ENCODE peak calls at places on chromosomes 7 and 10, in seven cellular contexts. Y is A549, L is cardiac muscle cell, F is tibial artery, S is lung, I is psoas muscle, V is spleen. K is an unnamed sample. For H3K4me1, the result is how much of the 10 kb centered on the place peaks cover.

GRCh38 chr10:71584902-71585578 is 134.5 kb downstream of the C10orf105 start:
- DNase-seq in L (peak), I (no peak), S (no peak), F (no peak), V (no peak), Y (no peak), K (no peak)

GRCh38 chr7:3648276-3648675 is 347.2 kb downstream of the SDK1 start:
- DNase-seq in Y (no peak), S (no peak), L (no peak), I (no peak), V (no peak), F (no peak), K (no peak)

GRCh38 chr7:2523941-2524807 is 4.6 kb downstream of the LFNG start:
- DNase-seq in S (peak), I (peak), L (peak), F (no peak), V (peak), Y (peak), K (no peak)

GRCh38 chr7:126140858-126141491 is 1111.8 kb downstream of the GRM8 start:
- DNase-seq in F (no peak), I (no peak), Y (no peak), L (no peak), S (no peak), V (no peak), K (no peak)

GRCh38 chr7:90626011-90626410 is 29.9 kb downstream of the CDK14 start:
- DNase-seq in I (no peak), L (peak), Y (no peak), V (no peak), S (no peak), F (no peak), K (no peak)

GRCh38 chr10:114294549-114294948 is 55.5 kb downstream of the VWA2 start:
- DNase-seq in I (no peak), F (peak), L (no peak), V (no peak), S (no peak), Y (no peak), K (no peak)

GRCh38 chr7:24968165-24968564 is 11.8 kb downstream of the OSBPL3 start:
- DNase-seq in I (no peak), Y (no peak), V (no peak), F (no peak), S (no peak), L (no peak), K (no peak)

GRCh38 chr7:27459729-27460048 is 203.0 kb downstream of the HIBADH start:
- DNase-seq in S (no peak), L (peak), Y (no peak), I (no peak), V (no peak), F (no peak), K (no peak)

GRCh38 chr7:56091591-56091990 is 1.2 kb downstream of the PHKG1 start:
- DNase-seq in L (peak), S (no peak), F (peak), Y (no peak), V (no peak), I (peak), K (peak)

GRCh38 chr7:100162874-100163533 is 4.5 kb upstream of the TRAPPC14 start:
- DNase-seq in V (peak), Y (peak), I (no peak), F (no peak), S (no peak), L (no peak), K (no peak)

GRCh38 chr7:8232999-8233847 is 28.7 kb downstream of the ICA1 start:
- DNase-seq in L (no peak), S (no peak), V (no peak), I (no peak), F (no peak), Y (no peak), K (no peak)
- H3K4me3 ChIP-seq in L (no peak), S (no peak), V (no peak), I (no peak), F (no peak), Y (no peak), K (no peak)

GRCh38 chr10:80458263-80458625 is 4.1 kb downstream of the TSPAN14 start:
- DNase-seq in V (no peak), L (no peak), Y (no peak), I (no peak), S (no peak), F (no peak), K (no peak)

GRCh38 chr10:80460399-80461207 is 6.5 kb downstream of the TSPAN14 start:
- DNase-seq in L (peak), V (no peak), I (no peak), S (peak), Y (no peak), F (no peak), K (no peak)

GRCh38 chr10:80457554-80458262 is 3.6 kb downstream of the TSPAN14 start:
- DNase-seq in L (no peak), V (peak), Y (no peak), I (no peak), F (peak), S (no peak), K (no peak)

GRCh38 chr10:80458638-80459037 is 4.5 kb downstream of the TSPAN14 start:
- DNase-seq in I (no peak), F (no peak), V (no peak), L (no peak), Y (no peak), S (no peak), K (no peak)

DNA sequence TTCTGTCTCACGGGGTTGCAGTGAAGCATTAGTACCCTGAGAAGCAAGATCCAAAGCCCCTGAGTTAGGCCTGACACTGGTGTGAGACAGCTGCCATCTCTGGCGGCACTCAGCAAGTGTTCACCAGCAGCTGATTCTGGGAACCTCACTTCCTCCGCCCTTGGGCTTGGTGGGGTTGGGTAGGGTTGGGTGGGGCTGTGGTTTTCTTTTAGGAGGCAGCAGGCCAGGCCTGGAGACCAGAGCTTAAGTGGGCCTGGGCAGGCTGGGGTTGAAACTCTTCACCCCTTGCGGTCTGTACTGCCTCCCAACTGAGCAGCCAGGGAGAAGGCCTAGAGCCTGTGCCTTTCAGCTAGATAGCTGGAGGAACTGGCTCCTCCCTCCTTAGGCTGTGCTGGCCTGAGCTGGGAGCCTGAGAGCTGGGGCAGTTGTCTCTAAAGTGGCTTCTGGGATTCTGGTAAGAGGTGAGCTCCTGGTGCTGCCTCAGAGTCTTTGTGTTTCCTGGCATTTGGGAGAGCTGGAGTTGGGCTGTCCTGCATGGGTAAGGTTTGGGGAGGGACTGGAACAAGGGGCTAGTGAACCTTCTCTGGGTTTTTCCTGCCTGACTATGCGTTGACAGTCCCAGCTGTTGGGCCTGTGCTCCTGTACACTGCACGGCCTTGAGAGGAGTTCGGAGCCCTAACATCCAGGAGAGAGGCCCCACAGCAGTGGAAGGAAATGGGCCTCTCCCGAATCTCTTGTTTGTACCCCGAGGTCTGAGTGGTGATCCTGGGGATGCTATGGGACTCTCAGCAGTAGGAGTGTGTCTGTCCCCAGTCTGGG is 5.1 kb downstream of the TSPAN14 start:
- DNase-seq in V (peak), S (peak), Y (no peak), F (peak), I (peak), L (peak), K (peak)
- TF ChIP-seq CTCF in V (no peak), S (no peak), Y (no peak), F (no peak), I (no peak), L (no peak), K (no peak)

GRCh38 chr7:137969828-137970227 is 32.1 kb downstream of the CREB3L2 start:
- DNase-seq in Y (no peak), I (no peak), V (no peak), L (no peak), F (no peak), S (no peak), K (no peak)
- H3K4me1 ChIP-seq in Y (under half), I (under half), V (under half), L (under half), F (half or more), S (under half), K (half or more)

GRCh38 chr7:94067506-94067905 is 63.4 kb upstream of the BET1 start:
- DNase-seq in Y (no peak), L (no peak), I (no peak), F (no peak), S (no peak), V (no peak), K (no peak)

GRCh38 chr7:94062372-94062771 is 58.2 kb upstream of the BET1 start:
- DNase-seq in V (no peak), I (no peak), S (no peak), F (no peak), Y (no peak), L (peak), K (no peak)

GRCh38 chr7:94069154-94069739 is 65.1 kb upstream of the BET1 start:
- DNase-seq in V (no peak), L (no peak), S (no peak), I (no peak), Y (no peak), F (no peak), K (no peak)

GRCh38 chr7:94064541-94065191 is 60.5 kb upstream of the BET1 start:
- DNase-seq in Y (no peak), I (no peak), L (peak), F (no peak), V (no peak), S (no peak), K (no peak)

DNA sequence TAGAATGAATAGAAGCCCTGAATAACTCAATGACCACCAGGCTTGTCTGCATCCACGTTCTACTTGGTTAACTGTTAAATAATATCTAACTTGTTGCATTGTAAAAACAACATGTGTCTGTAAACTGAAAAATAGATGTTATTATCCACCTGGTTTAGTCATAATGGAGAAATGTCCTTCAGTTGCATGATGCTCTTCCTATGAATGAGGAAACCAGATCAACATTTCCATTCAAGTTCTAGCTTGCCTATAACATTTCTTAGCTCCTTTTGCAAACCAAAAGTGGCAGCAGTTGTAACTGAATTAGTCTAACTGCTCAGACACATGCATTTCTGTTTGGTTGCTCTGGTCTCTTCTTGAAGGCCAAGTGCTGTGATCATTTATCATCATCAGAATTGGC is 62.9 kb upstream of the BET1 start:
- DNase-seq in Y (no peak), I (no peak), F (no peak), V (no peak), S (no peak), L (no peak), K (no peak)
- H3K4me3 ChIP-seq in Y (no peak), I (no peak), F (no peak), V (no peak), S (no peak), L (no peak), K (no peak)

GRCh38 chr7:127550247-127550646 is 35.1 kb downstream of the GCC1 start:
- DNase-seq in I (no peak), L (no peak), S (no peak), V (no peak), F (no peak), Y (peak), K (no peak)
- TF ChIP-seq CTCF in I (no peak), L (peak), S (no peak), V (no peak), F (no peak), Y (no peak), K (no peak)

GRCh38 chr10:19576576-19576975 is 239.7 kb upstream of the PLXDC2 start:
- DNase-seq in F (no peak), I (no peak), L (peak), S (no peak), Y (no peak), V (no peak), K (no peak)
- H3K4me1 ChIP-seq in F (under half), I (under half), L (under half), S (under half), Y (under half), V (under half), K (under half)

GRCh38 chr10:132963430-132963960 is 21.1 kb upstream of the CFAP46 start:
- DNase-seq in S (no peak), F (peak), L (no peak), Y (no peak), V (peak), I (peak), K (no peak)

GRCh38 chr10:132961864-132962622 is 19.7 kb upstream of the CFAP46 start:
- DNase-seq in V (peak), F (peak), L (peak), Y (peak), S (peak), I (peak), K (no peak)

GRCh38 chr10:132961420-132961803 is 19.0 kb upstream of the CFAP46 start:
- DNase-seq in I (no peak), L (no peak), S (no peak), F (no peak), V (no peak), Y (no peak), K (no peak)

GRCh38 chr10:132964231-132964630 is 21.9 kb upstream of the CFAP46 start:
- DNase-seq in L (no peak), V (peak), I (peak), Y (no peak), S (no peak), F (no peak), K (no peak)

DNA sequence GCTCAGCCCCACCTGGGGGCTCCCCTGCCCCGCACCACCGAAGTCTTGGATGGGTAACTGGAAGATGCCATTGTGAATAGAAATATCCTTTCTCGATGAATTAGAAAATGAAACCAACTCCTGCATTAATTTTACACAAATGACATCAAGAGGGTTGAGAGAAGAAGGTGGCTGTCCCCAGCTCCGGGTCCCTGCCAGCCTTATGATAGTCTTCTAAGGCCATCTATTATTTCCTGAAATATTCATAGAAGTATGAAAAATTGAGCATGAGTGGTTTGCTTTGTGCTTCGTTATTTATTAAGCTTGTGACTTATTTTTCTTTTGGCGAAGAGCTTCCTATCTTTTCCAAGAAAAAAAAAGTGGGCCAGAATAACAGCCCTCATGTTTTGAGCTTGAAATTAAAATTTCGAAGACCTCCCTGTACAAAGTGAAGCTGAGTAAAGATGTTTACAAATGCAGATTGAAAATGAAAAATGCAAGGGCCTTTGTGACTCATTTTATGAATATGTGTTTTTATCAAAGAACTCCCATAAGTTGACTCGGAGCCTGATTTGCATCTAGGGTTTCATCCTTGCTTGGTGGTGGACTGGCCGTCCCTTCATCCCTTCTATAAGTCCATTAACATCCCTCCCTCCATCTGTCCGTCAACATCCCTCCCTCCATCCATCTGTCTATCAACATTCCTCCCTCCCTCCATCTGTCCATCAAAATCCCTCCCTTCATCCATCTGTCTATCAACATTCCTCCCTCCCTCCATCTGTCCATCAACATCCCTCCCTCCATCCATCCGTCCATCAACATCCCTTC is 20.5 kb upstream of the CFAP46 start:
- DNase-seq in Y (no peak), S (no peak), V (no peak), F (no peak), L (peak), I (no peak), K (no peak)
- H3K4me3 ChIP-seq in Y (peak), S (peak), V (peak), F (peak), L (no peak), I (peak), K (peak)

DNA sequence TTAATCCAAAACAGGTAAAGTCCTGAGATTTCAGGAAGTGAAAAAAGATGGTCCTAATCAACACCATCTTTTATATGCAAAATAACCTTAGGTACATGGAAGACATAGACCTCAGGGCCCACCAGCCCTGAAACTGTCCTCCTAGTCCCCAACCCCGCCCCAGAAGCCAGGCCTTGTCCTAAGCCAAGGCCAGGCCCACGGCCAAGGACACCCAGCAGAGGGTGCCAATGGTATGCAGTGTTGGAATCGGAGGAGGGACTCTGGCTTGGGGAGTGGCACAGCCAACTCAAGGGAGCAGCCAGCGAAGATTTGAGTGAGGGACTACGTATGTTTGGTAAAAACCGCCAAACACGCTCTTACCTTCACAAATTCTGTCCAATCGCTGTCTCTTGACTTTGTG is 96.7 kb downstream of the ZRANB1 start:
- DNase-seq in V (no peak), L (no peak), F (peak), I (peak), S (peak), Y (peak), K (no peak)
- TF ChIP-seq CTCF in V (no peak), L (peak), F (peak), I (peak), S (no peak), Y (no peak), K (peak)

GRCh38 chr7:66150471-66150870 is 35.8 kb downstream of the CRCP start:
- DNase-seq in V (no peak), I (peak), S (peak), L (peak), Y (no peak), F (peak), K (no peak)
- H3K4me1 ChIP-seq in V (half or more), I (under half), S (under half), L (under half), Y (under half), F (under half), K (under half)